ENCODE peak calls at places on chromosomes 7 and 10, in ten cellular contexts. Q is MM.1S, T is heart right ventricle, G is HFFc6, A is kidney epithelial cell, P is AG09309, D is H9, X is GM13976, V is RWPE1, K is endothelial cell. Y is an unnamed sample.

GRCh38 chr10:24951201-24952145 is 933 bp downstream of the PRTFDC1 start:
- DNase-seq in X (no peak), A (no peak), P (no peak), V (no peak), G (peak), T (peak), Q (no peak), K (peak), D (peak), Y (no peak)

GRCh38 chr7:36806897-36807296 is 82.6 kb upstream of the AOAH start:
- DNase-seq in P (no peak), X (no peak), A (no peak), K (no peak), T (no peak), V (no peak), Q (no peak), G (no peak), D (no peak), Y (no peak)

GRCh38 chr7:152366662-152367061 is 69.1 kb downstream of the KMT2C start:
- DNase-seq in X (no peak), P (no peak), K (no peak), G (no peak), V (no peak), D (no peak), A (no peak), Q (no peak), T (peak), Y (no peak)

GRCh38 chr7:140390466-140391190 is 7.7 kb downstream of the SLC37A3 start:
- DNase-seq in T (no peak), D (no peak), G (no peak), P (peak), A (peak), K (no peak), V (no peak), Q (peak), X (no peak), Y (peak)

GRCh38 chr7:299169-299568 is 9.2 kb downstream of the FOXL3 start:
- DNase-seq in D (no peak), T (no peak), V (no peak), K (no peak), G (no peak), P (no peak), Q (no peak), A (no peak), X (no peak), Y (no peak)

GRCh38 chr10:67697646-67698245 is 1.8 kb upstream of the CTNNA3 start:
- DNase-seq in P (peak), V (peak), A (peak), K (peak), D (no peak), T (peak), G (peak), X (peak), Q (peak), Y (peak)

GRCh38 chr7:1459512-1459892 is 232 bp upstream of the MICALL2 start:
- DNase-seq in D (peak), G (peak), V (peak), A (peak), X (peak), P (peak), Q (peak), T (peak), K (peak), Y (peak)

GRCh38 chr7:91286432-91286831 is 22.2 kb downstream of the FZD1 start:
- DNase-seq in Q (no peak), P (no peak), T (no peak), K (no peak), D (peak), G (no peak), A (no peak), X (no peak), V (no peak), Y (no peak)

DNA sequence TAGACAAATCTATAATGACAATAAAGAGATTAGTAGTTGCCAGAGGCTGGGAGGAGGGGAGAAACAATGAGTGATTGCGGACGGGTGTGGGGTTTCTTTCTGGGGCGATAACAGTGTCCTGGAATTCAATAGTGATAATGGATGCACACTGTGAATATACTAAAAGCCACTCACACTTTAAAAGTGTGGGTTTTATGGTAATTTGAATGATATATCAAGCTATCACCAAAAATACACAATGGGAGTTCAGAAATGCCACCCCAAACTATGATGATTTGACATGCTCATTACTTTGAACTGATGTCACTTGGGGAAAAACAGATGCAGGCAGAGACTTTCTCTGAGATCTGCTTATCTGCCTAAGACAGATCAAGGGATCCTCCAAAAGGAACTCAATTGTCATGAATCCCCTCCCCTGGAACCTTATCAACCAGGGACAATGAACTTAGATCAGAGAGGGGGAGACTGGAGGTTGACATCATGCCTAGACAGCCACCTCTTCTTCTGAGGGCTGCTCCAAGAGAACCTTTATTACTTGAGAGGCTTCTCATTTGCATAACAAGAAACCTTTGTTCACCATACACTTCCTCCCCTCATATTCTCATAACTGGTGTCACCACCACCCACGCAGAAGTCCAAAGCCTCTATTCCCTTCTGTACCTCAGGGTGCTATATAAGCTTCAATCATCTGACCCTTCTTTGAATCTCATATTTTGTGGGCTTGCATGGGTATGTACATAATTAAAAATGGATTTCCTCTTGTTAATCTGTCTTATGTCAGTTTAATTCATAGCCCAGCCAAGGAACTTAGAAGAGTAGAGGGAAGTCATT is 14.8 kb upstream of the ZC3HAV1 start:
- DNase-seq in G (no peak), Q (no peak), A (no peak), T (no peak), X (no peak), K (no peak), D (no peak), P (no peak), V (no peak), Y (peak)
- TF ChIP-seq CTCF in G (no peak), Q (no peak), A (no peak), T (no peak), X (no peak), K (no peak), D (no peak), P (no peak), V (no peak), Y (no peak)

DNA sequence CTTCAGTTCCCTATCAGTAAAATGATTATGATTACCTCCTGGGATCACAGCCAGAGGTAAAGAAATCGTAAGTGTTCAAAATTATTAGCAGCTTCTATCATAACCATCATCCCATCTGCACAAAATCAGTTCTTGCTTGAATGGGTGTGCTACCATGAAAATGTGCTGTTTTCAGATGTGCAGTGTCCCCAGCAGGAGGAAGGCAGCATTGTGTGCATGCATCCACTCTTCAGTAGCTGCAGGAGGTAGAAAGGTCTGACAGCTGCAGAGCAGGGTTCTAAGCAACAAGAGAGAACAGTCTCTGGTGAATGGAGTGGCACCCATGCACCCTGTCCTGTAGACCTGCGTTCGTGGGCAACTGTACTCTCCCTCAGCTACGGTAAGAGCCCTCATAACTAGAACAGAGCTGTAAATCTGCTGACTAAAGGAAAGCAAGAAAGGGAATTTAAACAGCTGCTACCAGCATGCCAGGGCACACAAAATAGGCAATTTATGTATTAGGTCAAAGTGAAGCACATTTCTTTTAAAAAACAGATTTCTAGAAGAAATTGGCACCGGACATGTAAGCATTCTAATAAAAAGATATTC is 21.2 kb downstream of the VSTM2A start:
- DNase-seq in Q (no peak), D (no peak), G (no peak), A (no peak), P (no peak), V (no peak), K (no peak), T (no peak), X (no peak), Y (no peak)
- TF ChIP-seq CTCF in Q (no peak), D (no peak), G (no peak), A (no peak), P (no peak), V (no peak), K (no peak), T (no peak), X (no peak), Y (no peak)

DNA sequence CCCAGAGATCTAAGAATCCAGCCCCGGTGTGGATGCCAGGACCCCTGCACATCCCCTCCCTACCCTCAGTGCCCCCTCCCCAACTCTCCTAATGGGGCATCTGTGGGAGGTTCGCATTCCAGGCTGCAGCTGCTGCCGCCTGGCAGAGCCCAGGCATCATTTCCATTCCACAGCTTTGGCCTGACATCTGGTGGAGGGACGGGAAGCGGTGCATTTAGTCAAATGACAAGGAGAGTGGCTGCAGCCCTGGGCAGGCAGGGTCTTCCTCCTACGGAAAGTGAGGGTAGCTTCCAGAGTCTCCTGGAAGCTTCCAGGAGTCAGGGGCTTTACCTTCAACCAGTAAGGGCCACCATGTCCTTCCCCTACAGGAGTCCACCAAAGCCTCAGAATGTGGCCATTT is 30.8 kb downstream of the PRLHR start:
- DNase-seq in V (peak), X (no peak), A (no peak), K (peak), D (peak), Q (no peak), T (no peak), G (peak), P (no peak), Y (no peak)
- TF ChIP-seq CTCF in V (no peak), X (no peak), A (peak), K (no peak), D (peak), Q (no peak), T (peak), G (peak), P (peak), Y (no peak)

GRCh38 chr7:25894902-25895791 is 256.9 kb upstream of the NFE2L3 start:
- DNase-seq in Q (peak), X (peak), A (no peak), P (no peak), K (peak), T (peak), V (no peak), G (no peak), D (peak), Y (peak)
- TF ChIP-seq CTCF in Q (peak), X (peak), A (peak), P (peak), K (peak), T (peak), V (peak), G (peak), D (peak), Y (peak)

DNA sequence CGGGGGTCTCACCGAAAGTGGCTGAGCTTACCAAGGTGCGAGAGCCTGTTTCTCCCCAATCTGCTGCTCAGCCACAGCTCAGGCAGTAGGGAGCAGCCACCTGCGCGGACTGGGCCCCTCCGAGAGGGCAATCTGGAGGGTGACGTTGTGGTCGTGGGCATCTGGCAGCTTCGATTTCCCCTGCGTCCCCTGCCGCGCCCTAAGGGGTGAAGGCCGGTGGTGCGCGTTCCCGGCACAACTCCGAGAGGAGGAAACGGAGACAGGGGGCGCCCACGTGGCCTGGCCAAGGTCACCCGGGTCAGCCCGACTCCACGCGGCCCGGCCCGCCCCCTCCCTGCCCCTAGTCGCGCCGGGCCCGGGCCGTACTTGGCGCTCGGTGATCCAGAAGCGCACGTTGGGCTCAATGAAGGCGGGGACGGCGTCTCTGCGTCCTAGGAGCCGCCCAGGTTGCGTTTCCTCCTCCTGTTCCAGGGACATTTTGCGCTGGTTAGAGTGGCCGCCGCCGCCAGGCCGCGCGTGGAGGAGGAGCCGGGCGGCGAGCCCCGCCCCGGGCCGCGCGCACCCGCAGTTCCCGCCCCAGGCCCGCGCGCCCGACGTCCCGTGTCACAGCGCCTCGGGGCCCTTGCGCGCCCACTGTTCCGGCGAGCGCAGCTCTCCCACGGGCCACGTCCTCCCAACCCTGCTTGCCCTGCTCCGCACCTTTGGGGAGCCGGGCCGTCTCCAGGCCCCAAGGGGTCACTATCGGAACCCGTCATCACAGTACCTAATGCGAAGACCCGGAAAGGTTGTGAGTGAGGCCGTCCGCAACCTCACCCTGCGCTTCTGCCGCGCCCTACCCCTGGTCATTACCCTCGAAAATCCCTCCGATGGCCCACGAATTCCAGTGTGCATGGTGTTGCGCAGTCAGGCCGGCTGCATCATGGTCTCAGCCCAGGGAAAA is at the start of gene SFXN4:
- DNase-seq in G (peak), A (no peak), D (peak), Q (peak), T (peak), X (peak), V (peak), K (peak), P (no peak), Y (peak)
- TF ChIP-seq CTCF in G (peak), A (no peak), D (peak), Q (no peak), T (peak), X (no peak), V (no peak), K (no peak), P (no peak), Y (peak)

GRCh38 chr10:102375250-102375649 is 20.3 kb upstream of the NFKB2 start:
- DNase-seq in Q (no peak), V (no peak), P (no peak), A (no peak), D (peak), K (no peak), G (no peak), X (no peak), T (no peak), Y (no peak)
- TF ChIP-seq CTCF in Q (no peak), V (no peak), P (no peak), A (peak), D (peak), K (no peak), G (peak), X (no peak), T (no peak), Y (no peak)

DNA sequence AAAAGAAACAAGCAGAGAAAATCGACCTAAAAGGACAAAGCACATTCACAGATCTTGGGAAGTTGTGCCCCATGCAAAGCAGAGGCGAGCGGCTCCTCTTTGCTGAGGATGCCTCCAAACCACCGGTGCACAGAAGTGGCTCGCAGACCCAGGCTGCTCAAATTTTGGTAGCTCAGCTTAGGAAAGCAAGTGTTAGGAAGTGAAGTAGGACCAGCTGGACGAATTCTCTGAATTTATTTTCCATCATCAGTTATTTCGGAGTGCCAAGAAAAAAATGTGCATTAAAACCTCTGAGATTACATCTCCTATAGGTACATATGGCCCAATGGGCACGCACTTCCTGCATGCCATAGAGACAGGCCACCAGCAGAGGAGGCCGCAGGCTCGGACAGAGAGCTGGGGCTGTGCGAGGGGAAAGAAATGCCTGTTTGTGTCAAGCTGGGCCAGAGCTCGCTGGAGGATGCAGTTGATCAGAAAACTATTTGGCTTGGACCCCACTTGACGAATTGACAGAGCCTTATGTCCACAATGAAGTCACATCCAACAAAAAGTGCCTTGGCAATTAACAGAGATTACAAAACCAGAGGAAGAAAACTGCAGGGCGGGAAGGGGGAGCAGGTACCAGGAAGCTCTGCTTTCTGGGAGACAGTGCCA is 122.3 kb upstream of the LYZL2 start:
- DNase-seq in V (peak), K (peak), T (peak), D (peak), X (peak), G (peak), Q (peak), P (no peak), A (no peak), Y (peak)
- TF ChIP-seq CTCF in V (no peak), K (peak), T (peak), D (peak), X (peak), G (peak), Q (peak), P (peak), A (peak), Y (peak)

DNA sequence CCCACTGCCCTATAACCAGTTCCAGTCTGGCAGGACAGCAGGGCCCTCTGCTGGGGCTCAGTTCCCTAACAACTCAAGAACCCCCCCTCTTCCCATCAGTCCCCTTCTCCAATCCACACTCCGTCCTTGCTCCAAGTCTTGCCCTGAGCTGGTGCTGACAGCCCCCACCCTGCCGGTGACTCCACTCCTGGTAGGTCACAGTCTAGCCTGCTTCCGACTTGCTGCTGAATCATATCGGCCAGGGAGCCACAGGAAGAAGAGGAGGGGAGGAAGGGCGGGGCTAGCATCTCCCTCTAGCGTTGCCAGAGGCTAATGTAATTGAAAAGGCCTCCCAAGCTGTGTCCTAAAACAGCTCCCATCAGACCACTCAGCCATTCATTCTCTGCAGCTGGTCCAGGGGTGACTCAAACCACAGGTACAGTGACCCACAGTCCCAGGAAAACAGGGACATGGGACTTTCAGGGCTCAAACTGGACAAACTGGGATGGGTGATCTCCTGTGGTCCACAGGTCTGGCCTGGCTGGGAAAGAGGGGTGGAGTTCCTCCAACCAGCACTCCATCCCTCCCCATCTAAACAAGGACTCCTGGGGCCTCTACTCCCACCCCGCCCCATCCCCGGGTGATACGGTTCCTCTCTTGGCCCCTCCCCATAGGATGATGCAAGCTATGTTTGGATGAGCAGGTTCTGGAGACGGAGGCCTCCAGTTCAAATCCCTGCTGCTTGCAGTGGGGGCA is 158.8 kb downstream of the SH3PXD2A start:
- DNase-seq in G (peak), K (no peak), A (peak), X (peak), Q (peak), P (peak), V (peak), T (peak), D (peak), Y (peak)
- TF ChIP-seq CTCF in G (peak), K (no peak), A (peak), X (peak), Q (peak), P (peak), V (no peak), T (peak), D (peak), Y (peak)

Y was measured in GM10248.